ENCODE peak calls at places on chromosomes 2 and 18, in five cellular contexts. L is midbrain, A is T-cell, B is psoas muscle, I is iPS-NIHi11. U is an unnamed sample.

GRCh38 chr18:35282353-35282752 is 7.7 kb downstream of the ZSCAN30 start:
- DNase-seq in L (no peak), A (no peak), B (no peak), I (no peak), U (peak; percentile 86)

GRCh38 chr2:223604231-223604630 is 2.1 kb upstream of the SCG2 start:
- DNase-seq in L (no peak), A (no peak), B (no peak), I (no peak), U (no peak)

GRCh38 chr18:24209558-24209957 is 70.7 kb downstream of the CABYR start:
- DNase-seq in L (no peak), A (no peak), B (no peak), I (no peak), U (peak; percentile 12)

GRCh38 chr2:40228296-40228695 is 223.6 kb downstream of the SLC8A1 start:
- DNase-seq in L (no peak), A (no peak), B (no peak), I (no peak), U (no peak)

GRCh38 chr2:16361261-16361990 is 304.2 kb downstream of the CYRIA start:
- DNase-seq in L (no peak), A (no peak), B (no peak), I (no peak), U (no peak)

GRCh38 chr2:161178756-161179155 is 18.5 kb downstream of the TANK start:
- DNase-seq in L (no peak), A (no peak), B (no peak), I (no peak), U (no peak)

GRCh38 chr2:15748736-15749323 is 157.2 kb downstream of the DDX1 start:
- DNase-seq in L (peak; percentile 16), A (no peak), B (no peak), I (peak; percentile 84), U (peak; percentile 17)

GRCh38 chr2:237488901-237489860 is 2.1 kb downstream of the MLPH start:
- DNase-seq in L (no peak), A (no peak), B (no peak), I (no peak), U (peak; percentile 81)

GRCh38 chr2:160347269-160347863 is 146.2 kb downstream of the RBMS1 start:
- DNase-seq in L (no peak), A (no peak), B (no peak), I (no peak), U (no peak)

GRCh38 chr2:95323347-95324155 is 26.4 kb downstream of the KCNIP3 start:
- DNase-seq in L (no peak), A (no peak), B (no peak), I (peak; percentile 87), U (peak; percentile 36)

GRCh38 chr2:174183076-174183475 is 65.3 kb downstream of the OLA1 start:
- DNase-seq in L (no peak), A (no peak), B (no peak), I (no peak), U (no peak)

GRCh38 chr18:62523631-62524442 is 1.0 kb downstream of the ZCCHC2 start:
- DNase-seq in L (no peak), A (peak; percentile 39), B (peak; percentile 56), I (peak; percentile 24), U (peak; percentile 38)

GRCh38 chr2:3041246-3041645 is 336.4 kb downstream of the EIPR1 start:
- DNase-seq in L (no peak), A (no peak), B (no peak), I (no peak), U (no peak)